ENCODE peak calls at places on chromosomes 7 and 10, in eight cellular contexts. Q is PC-3, G is SK-N-SH, V is OCI-LY7, R is neural progenitor cell, K is GM23338, S is MM.1S, I is HCT116. F is an unnamed sample.

GRCh38 chr7:17617857-17618651 is 319.6 kb downstream of the AHR start:
- DNase-seq in V (no peak), R (no peak), I (no peak), S (no peak), G (no peak), Q (no peak), K (no peak), F (no peak)

GRCh38 chr7:82615527-82615926 is 171.9 kb upstream of the CACNA2D1 start:
- DNase-seq in K (no peak), G (no peak), S (peak), Q (no peak), I (no peak), V (peak), R (no peak), F (no peak)

GRCh38 chr7:17463511-17464085 is 165.1 kb downstream of the AHR start:
- DNase-seq in S (peak), V (no peak), I (no peak), G (no peak), K (no peak), Q (no peak), R (no peak), F (no peak)

GRCh38 chr10:132395704-132396494 is 1.1 kb upstream of the PWWP2B start:
- DNase-seq in R (peak), I (no peak), V (no peak), K (peak), Q (no peak), G (peak), S (no peak), F (peak)

GRCh38 chr7:116952640-116953371 is 495 bp upstream of the ST7 start:
- DNase-seq in R (peak), Q (peak), I (peak), S (peak), K (peak), G (peak), V (peak), F (peak)

GRCh38 chr10:71335173-71335572 is 16.1 kb downstream of the SLC29A3 start:
- DNase-seq in Q (no peak), V (no peak), G (no peak), S (no peak), I (no peak), R (no peak), K (no peak), F (no peak)

GRCh38 chr7:25636871-25637283 is 408.6 kb upstream of the NPVF start:
- DNase-seq in S (no peak), Q (no peak), R (no peak), K (no peak), I (no peak), G (peak), V (no peak), F (peak)

GRCh38 chr10:125538947-125539649 is 143.9 kb downstream of the TEX36 start:
- DNase-seq in G (peak), I (no peak), V (no peak), R (no peak), S (no peak), Q (peak), K (peak), F (peak)

GRCh38 chr10:117684673-117685211 is 142.2 kb downstream of the EMX2 start:
- DNase-seq in K (peak), V (no peak), S (no peak), I (no peak), Q (peak), R (peak), G (peak), F (peak)

GRCh38 chr10:1102392-1102791 is 46.2 kb downstream of the WDR37 start:
- DNase-seq in Q (no peak), R (no peak), S (no peak), V (no peak), I (no peak), G (no peak), K (no peak), F (no peak)
- TF ChIP-seq EZH2phosphoT487 in Q (no peak), R (no peak), S (no peak), V (no peak), I (no peak), G (no peak), K (no peak), F (no peak)

DNA sequence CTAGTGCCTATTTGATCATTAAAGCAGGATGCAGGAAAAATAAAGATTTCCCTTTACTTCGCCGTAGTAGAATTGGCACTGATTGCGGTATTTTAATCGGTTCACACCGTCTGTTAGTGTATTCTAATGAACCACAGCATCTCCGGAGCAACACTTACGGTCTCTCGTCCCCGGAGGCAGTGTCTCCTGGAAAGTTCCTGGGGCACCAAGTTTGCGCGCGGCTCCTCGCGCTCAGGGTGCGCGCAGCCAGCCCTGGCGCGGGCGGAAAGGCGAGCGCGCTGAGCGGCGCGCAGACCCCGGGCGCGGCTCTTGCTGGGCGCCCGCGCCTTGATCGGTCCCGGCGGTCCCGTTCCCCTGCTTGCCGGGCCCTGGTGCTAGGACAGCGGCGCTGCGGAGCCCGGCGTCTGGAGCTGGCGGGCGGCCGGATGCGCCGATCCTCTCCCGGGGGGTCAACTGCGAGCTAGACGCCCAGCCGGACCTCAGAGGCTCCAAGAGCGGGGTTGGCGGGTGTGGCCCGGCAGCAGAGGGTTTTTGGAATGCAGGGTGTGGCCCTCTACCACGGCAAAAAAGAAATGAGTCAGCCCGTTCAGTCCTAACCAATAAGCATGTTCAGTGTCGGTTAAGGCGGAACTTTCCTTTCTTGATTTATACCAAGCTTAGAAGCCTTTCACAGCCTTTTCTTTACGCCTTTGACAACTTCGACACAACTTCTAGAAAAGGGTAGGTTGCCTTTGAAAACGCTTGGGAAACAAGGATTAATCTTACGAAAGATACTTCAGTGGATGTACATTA is 166.8 kb upstream of the ASAH2 start:
- DNase-seq in S (no peak), I (peak), Q (peak), V (peak), R (peak), G (peak), K (peak), F (peak)
- TF ChIP-seq CTCF in S (no peak), I (no peak), Q (no peak), V (peak), R (peak), G (peak), K (no peak), F (no peak)

GRCh38 chr7:50418526-50418925 is 31.6 kb downstream of the FIGNL1 start:
- DNase-seq in G (no peak), Q (no peak), V (no peak), R (no peak), S (no peak), I (no peak), K (peak), F (no peak)
- H2AFZ ChIP-seq in G (no peak), Q (no peak), V (no peak), R (no peak), S (no peak), I (no peak), K (peak), F (no peak)

GRCh38 chr7:107744345-107744750 is 406 bp downstream of the CBLL1 start:
- DNase-seq in V (no peak), I (no peak), Q (no peak), R (no peak), G (no peak), K (no peak), S (no peak), F (no peak)
- TF ChIP-seq EZH2phosphoT487 in V (no peak), I (no peak), Q (no peak), R (no peak), G (no peak), K (no peak), S (no peak), F (no peak)

GRCh38 chr7:103447073-103447960 is 1.3 kb upstream of the SLC26A5 start:
- DNase-seq in Q (peak), K (peak), R (peak), G (peak), I (peak), S (peak), V (peak), F (peak)
- TF ChIP-seq CTCF in Q (peak), K (peak), R (peak), G (peak), I (peak), S (peak), V (peak), F (peak)

GRCh38 chr10:7512487-7512886 is 101.7 kb upstream of the SFMBT2 start:
- DNase-seq in G (no peak), V (peak), R (no peak), K (peak), S (no peak), I (no peak), Q (no peak), F (no peak)
- H2AFZ ChIP-seq in G (no peak), V (peak), R (no peak), K (peak), S (no peak), I (no peak), Q (no peak), F (no peak)